ENCODE peak calls at places on chromosomes 13 and 19, in four cellular contexts. X is H1, T is K562, V is GM12878. U is an unnamed sample.

GRCh38 chr13:26977541-26977940 is 194.1 kb downstream of the USP12 start:
- DNase-seq in T (no peak), V (no peak), X (no peak), U (peak)

GRCh38 chr13:41075034-41075433 is 13.7 kb downstream of the WBP4 start:
- DNase-seq in X (no peak), T (peak), V (no peak), U (peak)

GRCh38 chr13:32428581-32429072 is 697 bp upstream of the N4BP2L1 start:
- DNase-seq in X (no peak), V (no peak), T (no peak), U (no peak)

GRCh38 chr19:31535691-31536460 is 186.6 kb upstream of the TSHZ3 start:
- DNase-seq in X (peak), V (no peak), T (no peak), U (no peak)

GRCh38 chr19:3699071-3699740 is 1.1 kb downstream of the PIP5K1C start:
- DNase-seq in V (no peak), X (no peak), T (peak), U (peak)

GRCh38 chr13:80551650-80552497 is 210.9 kb upstream of the SPRY2 start:
- DNase-seq in T (peak), X (no peak), V (no peak), U (no peak)

GRCh38 chr19:28217064-28217463 is 995.9 kb downstream of the UQCRFS1 start:
- DNase-seq in T (no peak), X (peak), V (no peak), U (no peak)

GRCh38 chr13:24183741-24184182 is 23.2 kb downstream of the SPATA13 start:
- DNase-seq in T (no peak), V (no peak), X (no peak), U (no peak)

GRCh38 chr13:45297456-45298205 is 43.4 kb downstream of the TPT1 start:
- DNase-seq in X (no peak), T (no peak), V (no peak), U (no peak)

GRCh38 chr13:42878721-42879120 is 97.3 kb downstream of the FAM216B start:
- DNase-seq in V (no peak), T (no peak), X (no peak), U (no peak)

GRCh38 chr19:16161848-16162247 is 11.5 kb downstream of the CIB3 start:
- DNase-seq in T (no peak), V (no peak), X (no peak), U (peak)

GRCh38 chr13:77521595-77522367 is 13.7 kb upstream of the SCEL start:
- DNase-seq in V (no peak), T (no peak), X (no peak), U (no peak)

GRCh38 chr19:2962018-2962670 is 15.2 kb upstream of the TLE6 start:
- DNase-seq in V (peak), T (peak), X (peak), U (peak)

GRCh38 chr19:920051-920857 is 3.1 kb downstream of the KISS1R start:
- DNase-seq in T (no peak), X (peak), V (no peak), U (no peak)

GRCh38 chr13:95235199-95235726 is 66.0 kb downstream of the ABCC4 start:
- DNase-seq in X (no peak), T (no peak), V (no peak), U (no peak)

GRCh38 chr13:92967923-92968322 is 258.7 kb upstream of the GPC6 start:
- DNase-seq in V (no peak), T (no peak), X (no peak), U (peak)

GRCh38 chr19:55225415-55225958 is 3.1 kb downstream of the TMEM86B start:
- DNase-seq in V (no peak), T (no peak), X (no peak), U (no peak)

GRCh38 chr19:3207466-3208242 is 16.8 kb upstream of the CELF5 start:
- DNase-seq in T (peak), V (no peak), X (peak), U (no peak)

GRCh38 chr13:72886272-72887062 is 104.5 kb downstream of the PIBF1 start:
- DNase-seq in X (no peak), V (no peak), T (no peak), U (peak)

GRCh38 chr19:1857648-1858326 is 5.6 kb downstream of the KLF16 start:
- DNase-seq in T (peak), X (no peak), V (no peak), U (no peak)

GRCh38 chr13:82636119-82636518 is 1246.2 kb downstream of the SLITRK1 start:
- DNase-seq in T (no peak), X (no peak), V (no peak), U (peak)

GRCh38 chr13:106381083-106381482 is 154.4 kb downstream of the EFNB2 start:
- DNase-seq in T (no peak), V (no peak), X (no peak), U (peak)

GRCh38 chr19:42149447-42150202 is 17.4 kb upstream of the POU2F2 start:
- DNase-seq in V (no peak), T (no peak), X (no peak), U (no peak)

GRCh38 chr19:12647490-12648071 is 19.0 kb downstream of the MAN2B1 start:
- DNase-seq in V (no peak), X (peak), T (peak), U (no peak)

GRCh38 chr19:58033741-58034475 is at the start of gene ZSCAN1:
- DNase-seq in V (no peak), T (no peak), X (peak), U (peak)

GRCh38 chr19:32104465-32105235 is 240.8 kb upstream of the ZNF507 start:
- DNase-seq in V (no peak), T (peak), X (peak), U (no peak)

GRCh38 chr19:38544569-38545315 is 73.0 kb downstream of the MAP4K1 start:
- DNase-seq in V (no peak), X (no peak), T (peak), U (peak)

GRCh38 chr13:45200701-45201230 is at the start of gene KCTD4:
- DNase-seq in X (no peak), V (no peak), T (no peak), U (peak)

GRCh38 chr19:38389101-38389925 is 816 bp downstream of the SPRED3 start:
- DNase-seq in X (peak), T (no peak), V (no peak), U (peak)

GRCh38 chr13:73782781-73783180 is 351.4 kb downstream of the KLF12 start:
- DNase-seq in T (no peak), V (no peak), X (no peak), U (peak)

GRCh38 chr13:21011378-21011777 is 50.0 kb downstream of the LATS2 start:
- DNase-seq in T (no peak), V (no peak), X (no peak), U (no peak)
- H3K27ac ChIP-seq in T (no peak), V (no peak), X (no peak), U (peak)

DNA sequence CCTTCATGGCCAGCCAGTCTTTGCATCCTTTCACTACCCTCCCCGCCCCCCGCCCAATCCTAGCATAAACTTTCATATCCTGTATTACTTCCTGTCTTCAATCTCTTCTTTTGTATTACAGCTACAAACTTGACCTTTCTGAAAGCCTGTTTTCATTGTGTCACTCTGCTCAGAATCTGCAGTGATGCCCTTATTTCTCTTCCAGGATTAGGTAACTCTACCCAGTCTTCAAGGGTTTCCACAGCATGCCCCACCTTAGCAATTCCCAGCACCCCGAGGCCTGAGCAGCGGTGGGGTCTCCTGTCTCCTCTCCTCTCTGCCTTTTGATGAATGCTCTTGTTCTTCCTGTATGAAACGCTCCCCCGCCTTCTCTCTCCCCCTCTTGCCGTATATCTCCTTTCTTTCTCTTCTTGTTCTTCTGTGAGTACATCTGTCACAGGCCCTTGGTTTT is 145.6 kb downstream of the SHISA2 start:
- DNase-seq in V (no peak), X (no peak), T (no peak), U (no peak)
- TF ChIP-seq CHD1 in V (no peak), X (no peak), T (no peak), U (no peak)

GRCh38 chr13:51849145-51850101 is 4.4 kb upstream of the TMEM272 start:
- DNase-seq in V (no peak), X (peak), T (peak), U (peak)
- TF ChIP-seq USF2 in V (no peak), X (no peak), T (no peak), U (peak)

DNA sequence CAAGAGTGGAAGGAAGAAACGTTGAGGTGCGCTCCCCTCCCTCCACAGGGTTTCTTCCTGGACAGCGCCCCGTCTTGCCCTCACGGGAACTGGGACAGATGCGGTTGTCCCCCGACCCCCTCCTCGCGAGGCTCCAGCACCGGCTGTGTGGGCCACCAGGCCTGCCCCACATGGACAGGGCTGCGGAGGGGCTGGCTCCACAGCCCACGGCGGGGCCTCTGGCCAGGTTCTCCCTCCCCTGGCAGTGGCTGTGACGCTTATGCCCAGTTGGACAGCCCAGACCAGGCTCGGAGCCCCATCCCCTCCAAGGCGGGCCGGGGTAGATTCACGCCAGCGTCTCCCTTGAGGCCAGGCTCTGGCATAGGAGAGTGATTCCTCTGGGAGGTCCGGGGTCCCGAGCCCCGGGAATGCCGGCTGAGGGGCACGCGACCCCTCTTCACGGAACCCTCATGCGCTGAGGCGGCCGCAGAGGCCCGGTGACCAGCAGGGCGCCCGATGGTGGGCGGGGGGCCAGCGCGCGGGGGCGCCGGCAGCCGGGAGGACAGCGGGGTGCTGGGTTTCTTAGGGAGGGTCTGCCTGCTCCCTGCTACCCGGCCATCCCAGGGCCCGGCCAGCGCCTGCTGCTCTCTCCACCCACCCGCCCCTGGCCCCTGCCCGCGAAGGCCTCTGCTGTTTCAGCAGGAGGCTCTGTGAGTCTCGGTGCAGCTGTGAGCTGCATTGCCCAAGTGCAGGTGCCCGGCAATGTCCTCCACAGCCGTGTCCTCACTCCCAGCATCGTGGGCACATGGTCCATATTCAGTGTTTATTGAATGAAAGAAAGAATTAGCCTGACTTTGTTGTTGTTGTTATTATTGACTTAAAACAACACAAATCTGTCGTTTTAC is 20.3 kb upstream of the GAS6 start:
- DNase-seq in T (no peak), X (no peak), V (no peak), U (no peak)
- H3K27ac ChIP-seq in T (no peak), X (no peak), V (no peak), U (no peak)